ENCODE peak calls at places on chromosomes 13 and 19, in six cellular contexts. One of them, this sample, is unnamed.

GRCh38 chr19:42172261-42172660 is 40.0 kb upstream of the POU2F2 start:
- DNase-seq in K562: no peak
- DNase-seq in GM12878: no peak
- DNase-seq in H1: no peak
- DNase-seq in HepG2: no peak
- DNase-seq in GM12891: no peak
- DNase-seq in this sample: no peak

GRCh38 chr19:48552406-48553322 is 692 bp downstream of the SULT2B1 start:
- DNase-seq in GM12891: no peak
- DNase-seq in K562: no peak
- DNase-seq in H1: no peak
- DNase-seq in HepG2: no peak
- DNase-seq in GM12878: no peak
- DNase-seq in this sample: no peak

GRCh38 chr19:42466521-42467436 is 24.0 kb upstream of the CXCL17 start:
- DNase-seq in H1: no peak
- DNase-seq in GM12891: peak; percentile 10
- DNase-seq in K562: no peak
- DNase-seq in GM12878: no peak
- DNase-seq in HepG2: no peak
- DNase-seq in this sample: peak; percentile 31

GRCh38 chr19:32935629-32936028 is 36.1 kb downstream of the CEP89 start:
- DNase-seq in K562: no peak
- DNase-seq in HepG2: no peak
- DNase-seq in H1: no peak
- DNase-seq in GM12878: no peak
- DNase-seq in GM12891: no peak
- DNase-seq in this sample: no peak

GRCh38 chr19:21569497-21569870 is 64.1 kb downstream of the ZNF429 start:
- DNase-seq in HepG2: no peak
- DNase-seq in GM12891: no peak
- DNase-seq in H1: no peak
- DNase-seq in GM12878: no peak
- DNase-seq in K562: no peak
- DNase-seq in this sample: no peak

GRCh38 chr19:19179548-19180441 is 9.7 kb upstream of the MEF2B start:
- DNase-seq in GM12878: no peak
- DNase-seq in H1: no peak
- DNase-seq in GM12891: no peak
- DNase-seq in K562: peak; percentile 46
- DNase-seq in HepG2: no peak
- DNase-seq in this sample: no peak

GRCh38 chr13:74134777-74135305 is 637 bp upstream of the KLF12 start:
- DNase-seq in GM12891: peak; percentile 19
- DNase-seq in H1: peak; percentile 80
- DNase-seq in GM12878: no peak
- DNase-seq in HepG2: no peak
- DNase-seq in K562: peak; percentile 12
- DNase-seq in this sample: peak; percentile 31

GRCh38 chr13:95391325-95391724 is 90.1 kb upstream of the ABCC4 start:
- DNase-seq in HepG2: no peak
- DNase-seq in K562: no peak
- DNase-seq in H1: no peak
- DNase-seq in GM12878: no peak
- DNase-seq in GM12891: no peak
- DNase-seq in this sample: no peak

GRCh38 chr19:13788991-13789390 is 6.3 kb upstream of the ZSWIM4 start:
- DNase-seq in HepG2: no peak
- DNase-seq in K562: no peak
- DNase-seq in GM12891: no peak
- DNase-seq in GM12878: no peak
- DNase-seq in H1: no peak
- DNase-seq in this sample: no peak

GRCh38 chr19:46490774-46491173 is 4.9 kb downstream of the PNMA8B start:
- DNase-seq in H1: no peak
- DNase-seq in GM12891: no peak
- DNase-seq in GM12878: no peak
- DNase-seq in K562: no peak
- DNase-seq in HepG2: no peak
- DNase-seq in this sample: no peak

GRCh38 chr13:98866882-98867281 is 111.0 kb downstream of the DOCK9 start:
- DNase-seq in H1: no peak
- DNase-seq in K562: peak; percentile 22
- DNase-seq in GM12891: no peak
- DNase-seq in GM12878: no peak
- DNase-seq in HepG2: no peak
- DNase-seq in this sample: no peak

GRCh38 chr13:66501187-66501586 is 728.9 kb downstream of the PCDH9 start:
- DNase-seq in GM12878: no peak
- DNase-seq in H1: no peak
- DNase-seq in GM12891: no peak
- DNase-seq in HepG2: no peak
- DNase-seq in K562: no peak
- DNase-seq in this sample: no peak

GRCh38 chr19:19542507-19542906 is 4.4 kb downstream of the CILP2 start:
- DNase-seq in GM12878: no peak
- DNase-seq in GM12891: no peak
- DNase-seq in H1: no peak
- DNase-seq in HepG2: no peak
- DNase-seq in K562: no peak
- DNase-seq in this sample: no peak

GRCh38 chr19:11345122-11345752 is 831 bp downstream of the TMEM205 start:
- DNase-seq in HepG2: no peak
- DNase-seq in GM12878: no peak
- DNase-seq in H1: no peak
- DNase-seq in GM12891: no peak
- DNase-seq in K562: no peak
- DNase-seq in this sample: no peak

GRCh38 chr19:13985771-13986347 is 20.3 kb downstream of the RFX1 start:
- DNase-seq in GM12878: no peak
- DNase-seq in GM12891: peak; percentile 59
- DNase-seq in K562: no peak
- DNase-seq in H1: no peak
- DNase-seq in HepG2: no peak
- DNase-seq in this sample: no peak

GRCh38 chr13:22812793-22813192 is 368.0 kb upstream of the SGCG start:
- DNase-seq in K562: no peak
- DNase-seq in GM12891: no peak
- DNase-seq in HepG2: no peak
- DNase-seq in GM12878: no peak
- DNase-seq in H1: no peak
- DNase-seq in this sample: no peak

GRCh38 chr19:47618771-47619170 is 9.8 kb downstream of the BICRA start:
- DNase-seq in HepG2: no peak
- DNase-seq in GM12878: no peak
- DNase-seq in K562: no peak
- DNase-seq in H1: no peak
- DNase-seq in GM12891: no peak
- DNase-seq in this sample: no peak

GRCh38 chr19:5154129-5154798 is 185.4 kb downstream of the KDM4B start:
- DNase-seq in K562: peak; percentile 75
- DNase-seq in GM12891: peak; percentile 70
- DNase-seq in GM12878: no peak
- DNase-seq in HepG2: peak; percentile 52
- DNase-seq in H1: peak; percentile 91
- DNase-seq in this sample: peak; percentile 72

GRCh38 chr19:38028913-38029565 is 122.0 kb downstream of the SIPA1L3 start:
- DNase-seq in GM12891: no peak
- DNase-seq in HepG2: no peak
- DNase-seq in K562: no peak
- DNase-seq in GM12878: no peak
- DNase-seq in H1: no peak
- DNase-seq in this sample: no peak

GRCh38 chr13:26558912-26559485 is 1.5 kb downstream of the WASF3 start:
- DNase-seq in GM12891: no peak
- DNase-seq in GM12878: no peak
- DNase-seq in K562: no peak
- DNase-seq in HepG2: peak; percentile 88
- DNase-seq in H1: no peak
- DNase-seq in this sample: no peak

GRCh38 chr13:26560456-26560855 is 3.0 kb downstream of the WASF3 start:
- DNase-seq in H1: no peak
- DNase-seq in K562: no peak
- DNase-seq in GM12878: no peak
- DNase-seq in GM12891: no peak
- DNase-seq in HepG2: no peak
- DNase-seq in this sample: no peak

GRCh38 chr13:26562538-26562890 is 5.0 kb downstream of the WASF3 start:
- DNase-seq in GM12878: no peak
- DNase-seq in HepG2: no peak
- DNase-seq in GM12891: no peak
- DNase-seq in K562: no peak
- DNase-seq in H1: no peak
- DNase-seq in this sample: no peak

GRCh38 chr13:26563713-26564112 is 6.2 kb downstream of the WASF3 start:
- DNase-seq in HepG2: no peak
- DNase-seq in H1: no peak
- DNase-seq in K562: no peak
- DNase-seq in GM12878: no peak
- DNase-seq in GM12891: no peak
- DNase-seq in this sample: no peak

GRCh38 chr13:26561636-26562537 is 4.4 kb downstream of the WASF3 start:
- DNase-seq in H1: no peak
- DNase-seq in K562: no peak
- DNase-seq in GM12878: no peak
- DNase-seq in GM12891: no peak
- DNase-seq in HepG2: peak; percentile 35
- DNase-seq in this sample: no peak
- TF ChIP-seq TAF1 in H1: no peak
- TF ChIP-seq TAF1 in K562: no peak
- TF ChIP-seq TAF1 in GM12878: no peak
- TF ChIP-seq TAF1 in GM12891: no peak
- TF ChIP-seq TAF1 in HepG2: no peak
- TF ChIP-seq TAF1 in this sample: no peak

DNA sequence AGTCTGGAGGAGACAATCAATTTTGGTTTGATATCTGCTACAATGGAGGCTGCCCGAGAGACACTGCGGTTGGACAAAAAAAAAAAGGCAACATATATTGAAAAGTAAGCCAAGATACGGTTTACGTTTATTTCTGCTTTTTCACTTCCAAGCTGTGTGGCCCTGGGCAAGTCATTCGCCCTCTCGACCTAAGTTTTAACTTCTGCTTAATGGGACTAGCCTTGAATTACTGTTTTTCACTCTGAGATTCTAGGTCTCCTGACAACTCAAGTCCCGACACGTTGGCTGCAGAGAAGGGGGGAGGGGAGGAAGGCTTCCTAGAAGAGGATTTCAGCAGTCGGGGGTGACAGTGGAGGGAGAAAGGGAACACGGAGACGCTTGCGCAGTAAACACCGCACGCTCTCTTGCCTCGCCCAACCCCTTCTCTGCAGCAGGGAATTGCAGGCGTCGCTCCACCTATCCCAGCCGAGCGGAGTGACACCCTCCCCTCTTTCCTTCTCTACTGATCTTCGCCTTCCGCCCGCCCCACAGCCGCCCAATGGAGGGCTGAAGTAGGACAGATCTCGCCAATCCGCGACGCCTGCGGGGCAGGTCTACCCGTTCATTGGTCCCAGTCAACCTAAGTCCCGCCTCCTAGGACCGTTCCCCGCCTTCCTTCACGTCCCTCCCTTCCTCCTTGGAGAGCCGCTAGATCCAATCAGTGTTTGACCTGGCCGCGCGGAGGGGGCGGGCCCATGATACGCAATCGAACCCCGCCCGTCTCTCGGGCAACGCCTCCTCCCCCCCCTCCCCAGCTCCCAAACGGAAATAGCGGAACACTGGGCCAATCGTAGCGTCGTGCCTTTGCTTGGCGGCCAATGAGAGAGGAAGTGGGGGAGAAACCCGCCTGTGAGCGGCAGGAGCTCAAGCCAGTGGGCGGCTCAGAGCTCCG is 529 bp upstream of the AP2A1 start:
- DNase-seq in GM12891: peak; percentile 99
- DNase-seq in K562: peak; percentile 99
- DNase-seq in H1: peak; percentile 96
- DNase-seq in HepG2: peak; percentile 99
- DNase-seq in GM12878: peak; percentile 100
- DNase-seq in this sample: peak; percentile 99
- TF ChIP-seq POLR2AphosphoS5 in GM12891: peak; percentile 71
- TF ChIP-seq POLR2AphosphoS5 in K562: peak; percentile 84
- TF ChIP-seq POLR2AphosphoS5 in H1: peak; percentile 95
- TF ChIP-seq POLR2AphosphoS5 in HepG2: peak; percentile 78
- TF ChIP-seq POLR2AphosphoS5 in GM12878: peak; percentile 86
- TF ChIP-seq POLR2AphosphoS5 in this sample: peak; percentile 80

DNA sequence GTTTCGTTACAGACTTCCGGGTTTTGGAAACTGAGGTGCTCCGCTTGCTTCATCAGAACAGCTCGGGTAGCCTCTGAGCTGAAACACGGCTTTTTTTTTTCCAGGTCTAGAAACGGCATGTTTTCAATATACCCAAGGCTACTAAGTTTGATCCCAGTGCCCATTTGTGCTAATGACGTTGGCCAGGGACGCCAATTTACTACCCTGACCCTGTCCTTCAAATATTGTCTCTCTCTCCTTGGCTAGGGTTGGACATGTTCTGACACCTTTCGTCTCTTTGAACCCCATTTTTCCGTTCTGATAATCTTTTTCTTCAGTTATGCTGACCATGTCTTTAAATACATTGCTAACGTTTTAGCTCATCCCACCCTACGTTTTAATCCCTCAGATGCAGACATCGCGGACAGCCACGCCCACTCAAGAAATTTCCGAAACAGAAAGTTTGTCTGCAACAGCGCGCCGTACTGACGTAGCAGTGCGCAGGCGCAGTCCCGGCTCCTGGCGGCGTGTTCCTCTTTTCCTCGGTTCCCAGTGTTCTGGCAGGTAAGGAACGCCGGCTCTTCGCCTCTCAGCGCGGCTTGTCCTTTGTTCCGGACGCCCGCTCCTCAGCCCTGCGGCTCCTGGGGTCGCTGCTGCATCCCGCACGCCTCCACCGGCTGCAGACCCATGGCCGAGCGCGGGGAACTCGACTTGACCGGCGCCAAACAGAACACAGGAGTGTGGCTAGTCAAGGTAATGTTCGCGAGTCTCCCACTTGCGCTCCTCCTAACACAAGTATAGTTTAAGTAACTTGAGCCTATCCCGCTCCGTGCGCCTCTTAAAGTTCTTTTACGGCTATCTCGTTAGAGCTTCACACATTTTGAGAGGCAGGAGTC is at the start of gene GTF2F2:
- DNase-seq in GM12878: peak; percentile 72
- DNase-seq in K562: peak; percentile 86
- DNase-seq in H1: peak; percentile 97
- DNase-seq in HepG2: peak; percentile 76
- DNase-seq in GM12891: peak; percentile 68
- DNase-seq in this sample: peak; percentile 70
- TF ChIP-seq POLR2A in GM12878: peak; percentile 79
- TF ChIP-seq POLR2A in K562: peak; percentile 86
- TF ChIP-seq POLR2A in H1: peak; percentile 77
- TF ChIP-seq POLR2A in HepG2: peak; percentile 71
- TF ChIP-seq POLR2A in GM12891: peak; percentile 37
- TF ChIP-seq POLR2A in this sample: peak; percentile 84

DNA sequence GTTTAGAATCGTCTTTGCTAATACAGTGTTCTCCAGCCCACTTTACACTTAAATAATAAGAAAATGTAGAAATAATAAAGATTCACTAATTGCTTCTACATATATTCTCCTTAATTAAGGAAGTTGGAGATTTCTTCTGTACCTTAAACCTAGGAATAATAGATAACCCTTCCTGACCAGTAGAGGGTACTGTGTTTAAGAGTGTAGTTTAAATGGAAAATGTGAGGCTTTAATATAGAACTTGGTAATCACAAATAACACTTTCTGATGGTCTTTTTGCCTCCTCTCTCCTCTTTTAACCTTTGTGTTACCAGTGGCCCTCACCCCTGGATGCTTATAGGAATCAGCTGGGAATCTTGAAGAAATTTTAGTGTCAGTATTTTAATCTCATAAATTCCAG is 20.7 kb downstream of the POMP start:
- DNase-seq in HepG2: peak; percentile 9
- DNase-seq in GM12878: no peak
- DNase-seq in K562: no peak
- DNase-seq in H1: no peak
- DNase-seq in GM12891: no peak
- DNase-seq in this sample: no peak
- TF ChIP-seq TAF1 in HepG2: no peak
- TF ChIP-seq TAF1 in GM12878: no peak
- TF ChIP-seq TAF1 in K562: no peak
- TF ChIP-seq TAF1 in H1: no peak
- TF ChIP-seq TAF1 in GM12891: no peak
- TF ChIP-seq TAF1 in this sample: no peak

This sample was measured in GM12892.